ENCODE peak calls at places on chromosome 13, in six cellular contexts. U is RWPE2, I is Calu3, P is glutamatergic neuron, N is suprapubic skin, A is AG04449. E is an unnamed sample.

GRCh38 chr13:103772576-103772975 is 706.4 kb upstream of the SLC10A2 start:
- DNase-seq in P (no peak), I (no peak), A (no peak), N (no peak), U (no peak), E (no peak)

GRCh38 chr13:29859971-29860370 is 9.6 kb upstream of the UBL3 start:
- DNase-seq in P (no peak), A (no peak), I (no peak), U (no peak), N (no peak), E (no peak)

GRCh38 chr13:112447306-112447705 is 71.2 kb downstream of the SPACA7 start:
- DNase-seq in N (no peak), P (no peak), A (no peak), I (no peak), U (no peak), E (no peak)

GRCh38 chr13:49063526-49063925 is 87.8 kb downstream of the FNDC3A start:
- DNase-seq in N (no peak), I (no peak), A (no peak), P (no peak), U (no peak), E (no peak)

GRCh38 chr13:42746846-42747245 is 34.5 kb upstream of the FAM216B start:
- DNase-seq in A (no peak), P (no peak), N (no peak), I (no peak), U (no peak), E (no peak)

GRCh38 chr13:113784645-113785024 is 25.6 kb downstream of the TMEM255B start:
- DNase-seq in I (no peak), N (no peak), U (no peak), P (no peak), A (no peak), E (no peak)

GRCh38 chr13:32829676-32830091 is 186.5 kb upstream of the KL start:
- DNase-seq in N (no peak), U (peak), I (peak), A (no peak), P (no peak), E (no peak)

GRCh38 chr13:113588394-113589111 is 4.0 kb downstream of the TFDP1 start:
- DNase-seq in N (peak), I (no peak), U (no peak), A (no peak), P (no peak), E (peak)

GRCh38 chr13:51502206-51502651 is 49.4 kb upstream of the INTS6 start:
- DNase-seq in A (no peak), P (no peak), I (no peak), U (no peak), N (no peak), E (no peak)

GRCh38 chr13:45332831-45333219 is 8.2 kb downstream of the TPT1 start:
- DNase-seq in I (no peak), P (no peak), N (no peak), A (no peak), U (no peak), E (no peak)

GRCh38 chr13:111338841-111339240 is 18.4 kb downstream of the TEX29 start:
- DNase-seq in A (no peak), I (no peak), P (no peak), N (no peak), U (no peak), E (peak)

GRCh38 chr13:29452773-29453574 is 142.5 kb downstream of the SLC7A1 start:
- DNase-seq in P (no peak), I (no peak), N (no peak), A (no peak), U (no peak), E (no peak)

GRCh38 chr13:27309967-27310598 is 39.5 kb downstream of the RASL11A start:
- DNase-seq in P (no peak), A (no peak), I (peak), N (no peak), U (no peak), E (no peak)

GRCh38 chr13:48235100-48235813 is 2.3 kb downstream of the ITM2B start:
- DNase-seq in U (no peak), N (no peak), I (peak), P (peak), A (no peak), E (no peak)

GRCh38 chr13:98672947-98673545 is 79.4 kb downstream of the SLC15A1 start:
- DNase-seq in P (peak), A (peak), I (peak), U (no peak), N (peak), E (peak)

GRCh38 chr13:59144700-59145099 is 1019.0 kb downstream of the DIAPH3 start:
- DNase-seq in N (no peak), U (no peak), I (no peak), P (no peak), A (no peak), E (no peak)

GRCh38 chr13:96082640-96083039 is 7.3 kb upstream of the HS6ST3 start:
- DNase-seq in U (no peak), I (no peak), P (no peak), N (no peak), A (no peak), E (no peak)

GRCh38 chr13:110949628-110950027 is 34.8 kb upstream of the ANKRD10 start:
- DNase-seq in N (no peak), P (no peak), U (no peak), A (no peak), I (no peak), E (no peak)

GRCh38 chr13:45209229-45209628 is 8.4 kb upstream of the KCTD4 start:
- DNase-seq in N (no peak), U (no peak), I (no peak), P (no peak), A (no peak), E (no peak)

GRCh38 chr13:96020155-96020575 is 33.0 kb downstream of the UGGT2 start:
- DNase-seq in A (peak), I (peak), N (no peak), P (no peak), U (no peak), E (no peak)

GRCh38 chr13:113320226-113320875 is 23.3 kb downstream of the LAMP1 start:
- DNase-seq in P (no peak), A (no peak), N (no peak), I (no peak), U (no peak), E (no peak)

GRCh38 chr13:23751195-23751594 is 138.0 kb downstream of the MIPEP start:
- DNase-seq in N (no peak), P (no peak), I (peak), A (no peak), U (no peak), E (no peak)

GRCh38 chr13:37211542-37211941 is 106.1 kb upstream of the CSNK1A1L start:
- DNase-seq in I (no peak), U (no peak), N (no peak), A (no peak), P (no peak), E (no peak)

GRCh38 chr13:33723365-33723764 is 94.6 kb upstream of the RFC3 start:
- DNase-seq in P (no peak), A (no peak), N (no peak), U (no peak), I (no peak), E (no peak)

GRCh38 chr13:66543780-66544179 is 686.4 kb downstream of the PCDH9 start:
- DNase-seq in P (no peak), I (no peak), U (no peak), A (no peak), N (no peak), E (no peak)

GRCh38 chr13:37646531-37646930 is 48.0 kb upstream of the POSTN start:
- DNase-seq in A (no peak), P (no peak), U (no peak), I (no peak), N (no peak), E (no peak)

GRCh38 chr13:113405481-113406300 is 41.8 kb upstream of the GRTP1 start:
- DNase-seq in U (peak), N (peak), A (no peak), I (no peak), P (no peak), E (no peak)

GRCh38 chr13:23966221-23966690 is 69.0 kb upstream of the C1QTNF9B start:
- DNase-seq in I (no peak), U (no peak), P (no peak), A (no peak), N (no peak), E (no peak)

GRCh38 chr13:112448621-112449544 is 72.7 kb downstream of the SPACA7 start:
- DNase-seq in A (no peak), N (no peak), I (no peak), P (no peak), U (no peak), E (peak)

GRCh38 chr13:24272452-24273161 is 36.8 kb upstream of the C1QTNF9 start:
- DNase-seq in N (no peak), P (no peak), A (no peak), I (no peak), U (no peak), E (peak)

GRCh38 chr13:37914781-37915391 is 45.3 kb upstream of the TRPC4 start:
- DNase-seq in N (no peak), I (no peak), A (no peak), U (no peak), P (no peak), E (no peak)

GRCh38 chr13:112791662-112792440 is 102.0 kb downstream of the ATP11A start:
- DNase-seq in I (no peak), U (no peak), P (no peak), N (peak), A (no peak), E (peak)

GRCh38 chr13:98500963-98501421 is 75.9 kb downstream of the STK24 start:
- DNase-seq in P (no peak), U (no peak), N (peak), A (no peak), I (no peak), E (no peak)

GRCh38 chr13:108176685-108177274 is 38.6 kb downstream of the LIG4 start:
- DNase-seq in A (no peak), U (no peak), I (peak), N (no peak), P (peak), E (no peak)
- TF ChIP-seq CTCF in A (no peak), U (peak), I (no peak), N (no peak), P (peak), E (peak)

DNA sequence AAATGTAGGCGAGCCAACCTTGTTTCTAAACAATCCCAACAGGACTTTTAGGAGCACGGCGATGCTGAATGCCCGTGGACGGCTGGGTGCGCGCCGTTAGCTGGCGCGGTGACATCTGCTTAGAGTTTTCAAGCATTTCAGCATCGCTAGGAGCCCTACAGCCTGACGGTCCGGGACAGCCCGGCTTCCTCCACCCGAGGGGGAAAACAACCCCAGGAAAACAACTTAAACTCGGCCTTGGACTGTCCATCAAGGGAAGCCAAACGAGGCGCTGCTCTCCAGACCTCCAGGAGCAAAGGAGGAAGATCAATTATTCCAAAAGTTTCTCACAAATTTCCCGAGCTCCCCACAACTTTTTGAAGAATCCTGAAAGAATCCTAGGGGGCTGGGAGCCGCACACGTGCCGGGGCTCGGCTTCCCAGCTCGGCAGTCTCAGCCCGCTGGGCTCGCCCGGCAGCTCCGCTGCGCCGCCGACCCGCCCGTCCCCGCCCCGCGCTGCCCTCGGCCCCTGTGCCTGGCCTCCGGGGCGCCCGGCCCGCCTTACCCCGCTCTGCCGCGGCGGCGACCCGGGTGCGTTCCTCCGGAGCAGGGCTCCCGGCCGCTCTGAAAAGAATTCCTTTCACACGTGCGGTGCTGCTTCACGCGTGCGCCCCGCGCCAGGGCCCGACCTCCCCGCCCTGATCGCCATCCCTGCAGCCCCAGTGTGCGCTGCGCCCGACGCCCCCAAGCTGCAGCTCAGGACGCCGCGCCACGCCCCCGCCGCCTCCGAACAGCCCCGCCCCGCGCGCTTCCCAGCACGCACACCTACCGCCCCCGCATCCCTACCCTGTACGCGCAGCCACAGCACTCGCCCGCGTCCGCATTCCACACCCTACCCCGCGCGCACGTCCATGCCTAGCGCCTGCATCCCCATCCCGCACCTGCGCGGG is at the start of gene GJA3:
- DNase-seq in P (peak), I (peak), U (no peak), N (no peak), A (no peak), E (peak)
- TF ChIP-seq CTCF in P (no peak), I (no peak), U (no peak), N (no peak), A (no peak), E (peak)

DNA sequence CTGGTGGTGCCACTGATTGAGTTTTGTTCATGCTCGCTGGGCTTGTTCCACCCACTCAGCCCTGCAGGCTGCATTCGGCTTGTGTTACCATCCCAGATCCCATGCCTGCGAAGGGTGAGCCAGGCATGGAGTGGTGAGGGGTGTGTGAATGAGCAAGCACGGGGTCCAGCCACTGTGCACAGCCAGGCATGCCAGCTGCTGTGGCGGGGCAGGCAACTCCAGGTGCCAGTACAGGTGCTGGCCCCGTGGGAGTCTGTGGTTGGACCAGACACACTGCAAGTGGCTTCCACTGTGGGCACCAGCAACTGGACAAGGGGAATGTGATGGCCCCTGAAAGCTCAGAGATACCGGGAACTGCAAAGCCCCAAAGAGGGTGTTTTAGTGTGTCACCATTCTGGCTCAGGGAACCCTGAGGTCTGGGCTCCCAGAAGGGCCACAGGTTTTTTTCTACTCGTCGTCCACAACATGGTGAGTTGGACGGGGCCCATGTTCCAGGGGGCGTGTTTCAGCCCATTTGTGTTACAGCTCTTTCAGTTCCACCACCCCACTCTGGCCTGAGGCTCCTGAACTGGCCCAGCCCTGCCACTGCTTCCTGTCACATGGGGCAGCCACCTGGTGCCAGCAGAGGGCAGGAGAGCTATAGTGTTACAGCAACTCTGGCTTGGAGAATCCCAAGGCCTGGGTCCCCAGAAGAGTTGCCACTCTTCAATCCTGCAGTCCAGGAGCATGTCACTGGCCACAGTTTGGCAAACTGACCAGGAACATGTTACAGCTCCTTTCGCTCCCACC is 217.0 kb upstream of the OBI1 start:
- DNase-seq in P (no peak), I (peak), N (no peak), A (no peak), U (no peak), E (no peak)
- TF ChIP-seq CTCF in P (no peak), I (no peak), N (no peak), A (no peak), U (no peak), E (no peak)

GRCh38 chr13:52707375-52707774 is 32.2 kb downstream of the CNMD start:
- DNase-seq in N (no peak), U (no peak), A (no peak), P (peak), I (no peak), E (no peak)
- TF ChIP-seq CTCF in N (no peak), U (peak), A (no peak), P (no peak), I (no peak), E (no peak)

E was measured in right atrium auricular region.